ENCODE peak calls at places on chromosomes 6 and 20, in five cellular contexts. O is upper lobe of left lung, D is adrenal gland, M is cardiac muscle cell, I is testis. S is an unnamed sample.

GRCh38 chr6:79737172-79737571 is 106.0 kb downstream of the SH3BGRL2 start:
- DNase-seq in O (no peak), D (no peak), M (peak; percentile 50), I (peak; percentile 18), S (no peak)

GRCh38 chr20:17171750-17172149 is 55.1 kb upstream of the PCSK2 start:
- DNase-seq in O (no peak), D (no peak), M (no peak), I (no peak), S (no peak)

GRCh38 chr6:28695671-28696537 is 170.2 kb downstream of the GPX5 start:
- DNase-seq in O (no peak), D (no peak), M (peak; percentile 27), I (no peak), S (no peak)

GRCh38 chr6:139977887-139978332 is 603.5 kb upstream of the CITED2 start:
- DNase-seq in O (no peak), D (no peak), M (peak; percentile 82), I (no peak), S (no peak)

GRCh38 chr6:149851461-149851860 is 12.7 kb downstream of the LRP11 start:
- DNase-seq in O (no peak), D (no peak), M (peak; percentile 39), I (no peak), S (no peak)

GRCh38 chr6:30870546-30870945 is 13.8 kb upstream of the DDR1 start:
- DNase-seq in O (no peak), D (no peak), M (no peak), I (no peak), S (no peak)

GRCh38 chr6:167678102-167679101 is 148.3 kb upstream of the AFDN start:
- DNase-seq in O (no peak), D (no peak), M (peak; percentile 48), I (peak; percentile 72), S (peak; percentile 49)

GRCh38 chr6:125611573-125612399 is 137.6 kb upstream of the HEY2 start:
- DNase-seq in O (no peak), D (no peak), M (peak; percentile 59), I (peak; percentile 39), S (peak; percentile 51)

GRCh38 chr20:62938105-62938888 is at the start of gene GID8:
- DNase-seq in O (peak; percentile 45), D (no peak), M (peak; percentile 57), I (peak; percentile 46), S (peak; percentile 58)

GRCh38 chr6:43020847-43021246 is 576 bp upstream of the RRP36 start:
- DNase-seq in O (no peak), D (no peak), M (peak; percentile 40), I (no peak), S (no peak)

GRCh38 chr6:150269857-150270223 is 99.0 kb upstream of the IYD start:
- DNase-seq in O (no peak), D (no peak), M (no peak), I (no peak), S (no peak)

GRCh38 chr20:1950836-1951235 is 43.0 kb downstream of the PDYN start:
- DNase-seq in O (no peak), D (peak; percentile 50), M (no peak), I (no peak), S (no peak)

GRCh38 chr6:89386917-89387491 is 25.1 kb downstream of the RRAGD start:
- DNase-seq in O (no peak), D (no peak), M (no peak), I (no peak), S (no peak)

GRCh38 chr6:89385156-89385667 is 26.9 kb downstream of the RRAGD start:
- DNase-seq in O (no peak), D (no peak), M (peak; percentile 46), I (no peak), S (no peak)

GRCh38 chr6:89385846-89386245 is 26.2 kb downstream of the RRAGD start:
- DNase-seq in O (no peak), D (no peak), M (no peak), I (no peak), S (no peak)

GRCh38 chr6:89388846-89389245 is 23.2 kb downstream of the RRAGD start:
- DNase-seq in O (no peak), D (no peak), M (no peak), I (no peak), S (no peak)

DNA sequence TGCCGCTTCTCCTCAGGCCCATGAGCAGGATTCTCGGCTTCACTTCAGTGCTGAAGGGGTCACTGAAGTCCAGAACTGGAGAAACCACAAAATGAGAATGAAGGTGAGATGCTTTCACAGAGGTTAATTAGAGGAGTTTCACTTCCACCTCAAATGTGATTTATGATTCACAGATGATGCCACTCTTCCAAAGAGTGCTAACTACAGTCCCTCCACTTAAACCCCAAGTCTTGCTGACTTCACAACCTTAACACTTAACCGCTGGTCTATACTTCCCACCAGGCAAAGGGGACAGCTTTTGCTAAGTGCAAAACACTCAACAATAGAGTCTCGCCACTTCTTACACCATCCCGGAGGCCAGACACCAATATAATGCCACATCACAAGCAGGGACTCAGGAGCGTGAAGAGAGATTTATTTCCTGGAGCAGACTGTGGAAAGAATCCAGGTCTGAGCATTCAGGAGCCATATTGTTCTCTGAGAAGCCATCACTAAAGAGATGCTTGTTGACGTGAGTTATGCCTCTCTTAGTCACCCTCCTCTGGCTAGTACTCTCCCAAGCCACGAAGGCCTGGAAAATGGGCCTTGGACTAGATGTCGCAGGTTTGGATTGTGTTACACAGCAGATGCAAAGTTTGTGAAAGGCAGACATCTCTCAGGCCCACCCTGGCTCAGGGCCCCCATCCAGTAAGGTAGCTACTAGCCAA is 24.4 kb downstream of the RRAGD start:
- DNase-seq in O (no peak), D (no peak), M (no peak), I (no peak), S (no peak)
- H3K4me1 ChIP-seq in O (no peaks in the 10 kb centered on the region), D (no peaks in the 10 kb centered on the region), M (no peaks in the 10 kb centered on the region), I (no peaks in the 10 kb centered on the region), S (peaks cover 2% of the 10 kb centered on the region)

GRCh38 chr20:44584103-44584690 is 1.8 kb downstream of the PKIG start:
- DNase-seq in O (no peak), D (no peak), M (no peak), I (no peak), S (no peak)

GRCh38 chr20:44589522-44589921 is 7.1 kb downstream of the PKIG start:
- DNase-seq in O (no peak), D (no peak), M (no peak), I (no peak), S (no peak)

GRCh38 chr20:44585042-44585968 is 2.9 kb downstream of the PKIG start:
- DNase-seq in O (no peak), D (no peak), M (no peak), I (no peak), S (no peak)

GRCh38 chr20:44586289-44586911 is 4.0 kb downstream of the PKIG start:
- DNase-seq in O (no peak), D (no peak), M (no peak), I (no peak), S (no peak)

DNA sequence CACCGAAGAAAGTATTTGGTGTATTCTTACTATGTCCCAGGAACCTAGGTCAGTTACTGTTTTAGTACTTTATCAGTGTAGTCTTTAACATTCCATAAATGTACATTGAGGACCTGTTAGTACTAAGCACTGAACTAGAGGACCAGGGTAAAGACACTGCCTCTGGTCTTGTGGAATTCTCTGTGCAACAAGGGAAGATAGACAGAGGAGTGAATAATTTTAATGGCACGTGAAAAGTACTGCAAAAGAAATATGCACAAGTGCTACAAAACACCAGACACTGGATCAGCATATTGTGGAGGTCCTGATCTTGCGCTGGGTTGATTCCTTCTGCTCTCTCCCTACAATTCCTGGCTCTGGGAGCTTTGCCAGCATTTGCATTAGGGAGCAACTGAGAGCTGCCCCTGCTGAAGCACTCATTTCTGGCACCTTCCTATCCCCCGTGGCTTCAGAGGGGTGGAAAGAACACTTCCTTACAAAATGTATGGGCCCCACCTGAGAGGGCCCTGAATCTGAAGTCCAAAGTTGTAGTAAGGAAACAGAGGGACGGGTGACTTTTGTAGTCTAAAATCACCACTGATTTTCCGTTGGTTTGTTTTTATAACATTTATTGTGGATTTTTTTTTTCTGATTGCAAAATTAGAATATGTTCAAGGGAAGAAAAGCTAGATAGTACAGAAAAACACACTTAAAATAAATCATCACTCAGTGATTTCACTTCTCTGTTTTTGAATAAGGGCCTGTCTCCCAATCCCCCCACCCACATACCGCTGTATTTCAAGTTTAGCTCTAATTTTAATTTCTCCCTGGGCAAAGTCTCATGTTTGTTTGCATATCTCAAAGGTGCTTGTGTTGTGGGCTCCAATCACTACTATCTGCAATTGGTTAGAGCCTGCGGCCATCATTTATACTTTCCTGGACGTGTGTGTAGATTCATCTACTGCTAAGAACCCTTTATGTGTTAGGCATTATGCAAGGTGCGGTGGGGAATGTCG is 4.9 kb downstream of the PKIG start:
- DNase-seq in O (no peak), D (peak; percentile 49), M (no peak), I (no peak), S (no peak)
- H3K4me1 ChIP-seq in O (peaks cover 23% of the 10 kb centered on the region), D (peaks cover 32% of the 10 kb centered on the region), M (peaks cover 33% of the 10 kb centered on the region), I (no peaks in the 10 kb centered on the region), S (peaks cover 16% of the 10 kb centered on the region)

GRCh38 chr6:50847890-50848594 is 29.4 kb downstream of the TFAP2B start:
- DNase-seq in O (no peak), D (no peak), M (no peak), I (no peak), S (no peak)

GRCh38 chr6:50849016-50849748 is 30.5 kb downstream of the TFAP2B start:
- DNase-seq in O (no peak), D (no peak), M (no peak), I (no peak), S (no peak)

GRCh38 chr6:50845499-50846108 is 26.9 kb downstream of the TFAP2B start:
- DNase-seq in O (no peak), D (no peak), M (no peak), I (no peak), S (no peak)

GRCh38 chr6:50846109-50846859 is 27.6 kb downstream of the TFAP2B start:
- DNase-seq in O (no peak), D (no peak), M (no peak), I (no peak), S (no peak)

DNA sequence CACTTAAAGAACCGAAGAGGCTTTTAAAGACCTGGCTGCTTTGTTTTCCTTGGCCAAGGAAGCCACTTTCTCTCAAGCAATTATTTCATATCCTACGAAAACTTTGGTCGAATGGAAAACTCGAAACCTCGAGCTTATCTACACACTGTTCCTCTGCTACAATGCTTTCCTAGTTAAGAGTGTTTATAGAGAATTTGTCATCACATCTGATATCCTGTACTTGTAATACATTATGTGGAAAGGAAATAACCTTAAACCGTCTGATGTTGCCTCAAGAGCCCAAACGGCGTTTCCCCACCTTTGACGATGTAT is 28.1 kb downstream of the TFAP2B start:
- DNase-seq in O (no peak), D (no peak), M (no peak), I (no peak), S (no peak)
- H3K4me1 ChIP-seq in O (peaks cover 8% of the 10 kb centered on the region), D (no peaks in the 10 kb centered on the region), M (peaks cover 5% of the 10 kb centered on the region), I (no peaks in the 10 kb centered on the region), S (no peaks in the 10 kb centered on the region)

DNA sequence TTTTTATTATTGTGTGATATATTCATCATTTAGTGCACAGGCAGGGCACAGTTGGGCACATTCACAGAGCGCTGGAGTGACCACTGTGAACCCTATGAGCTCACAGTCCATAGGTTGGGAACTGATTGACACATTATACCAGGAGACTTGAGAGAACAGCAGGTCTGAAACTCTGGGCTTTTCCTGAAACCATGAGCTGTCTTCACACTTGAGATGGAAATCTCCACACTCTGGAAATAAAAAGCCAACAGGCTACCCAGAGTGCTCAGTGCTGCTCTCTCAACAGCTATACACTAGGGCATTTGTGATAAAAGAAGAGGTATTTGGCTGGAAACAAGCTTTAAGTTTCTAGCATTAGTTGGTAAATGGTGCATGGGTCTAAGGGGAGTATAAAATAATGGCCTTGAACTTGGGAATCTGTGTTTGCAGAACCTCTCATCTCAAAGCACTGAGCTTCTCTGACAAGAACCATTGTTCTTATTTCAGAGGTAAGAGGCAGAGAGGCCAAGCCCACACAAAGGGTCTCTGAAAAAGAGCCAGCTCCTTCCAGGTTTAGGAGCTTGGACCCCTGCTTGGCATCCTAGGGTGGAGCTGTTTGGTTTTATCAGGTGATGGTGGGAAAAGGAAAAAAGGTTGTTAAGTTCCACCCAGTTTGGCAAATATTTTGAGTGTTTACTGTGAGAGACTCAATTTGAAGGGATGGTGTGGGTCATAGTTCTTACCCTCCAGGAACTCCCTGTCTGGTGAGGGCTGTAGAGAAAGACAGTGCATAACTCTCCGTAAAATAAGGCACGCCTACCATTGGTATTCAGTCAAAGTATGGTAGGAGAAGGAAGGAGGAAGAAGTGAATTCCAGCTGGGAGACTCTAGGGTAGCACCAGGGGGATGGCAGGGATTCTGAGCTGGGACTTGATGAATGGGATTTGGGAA is 14.5 kb downstream of the CHMP4B start:
- DNase-seq in O (no peak), D (no peak), M (no peak), I (no peak), S (no peak)
- H3K4me1 ChIP-seq in O (peaks cover 61% of the 10 kb centered on the region), D (peaks cover 70% of the 10 kb centered on the region), M (peaks cover 51% of the 10 kb centered on the region), I (peaks cover 39% of the 10 kb centered on the region), S (peaks cover 36% of the 10 kb centered on the region)